ENCODE peak calls at places on chromosomes 12 and 14, in seven cellular contexts. N is epithelial cell of esophagus, T is thoracic aorta, O is cardiac fibroblast, F is fibroblast of lung, J is mammary epithelial cell, K is heart left ventricle. D is an unnamed sample.

GRCh38 chr12:66144796-66145754 is 14.5 kb upstream of the LLPH start:
- DNase-seq in J (peak; percentile 55), K (peak; percentile 32), O (peak; percentile 95), T (no peak), N (peak; percentile 86), F (peak; percentile 85), D (peak; percentile 43)

GRCh38 chr12:92625639-92626310 is 77.0 kb upstream of the PLEKHG7 start:
- DNase-seq in N (no peak), T (no peak), F (no peak), K (no peak), O (no peak), J (no peak), D (no peak)

GRCh38 chr14:101365329-101366158 is 195.8 kb upstream of the DIO3 start:
- DNase-seq in O (no peak), T (no peak), N (no peak), F (peak; percentile 3), K (no peak), J (no peak), D (no peak)

GRCh38 chr12:66044731-66045130 is 85.8 kb downstream of the LLPH start:
- DNase-seq in J (peak; percentile 38), O (peak; percentile 60), K (no peak), T (no peak), F (peak; percentile 52), N (peak; percentile 75), D (no peak)

GRCh38 chr14:69428289-69428998 is 30.0 kb downstream of the SLC39A9 start:
- DNase-seq in K (no peak), T (no peak), O (no peak), F (no peak), J (no peak), N (no peak), D (no peak)

GRCh38 chr12:77686760-77687159 is 143.9 kb upstream of the NAV3 start:
- DNase-seq in F (peak; percentile 63), T (no peak), K (no peak), O (peak; percentile 22), N (no peak), J (no peak), D (peak; percentile 24)

GRCh38 chr14:103897075-103897947 is 30.9 kb upstream of the TDRD9 start:
- DNase-seq in F (no peak), N (no peak), O (no peak), T (no peak), K (peak; percentile 49), J (no peak), D (no peak)

GRCh38 chr14:75469606-75470237 is 41.9 kb downstream of the JDP2 start:
- DNase-seq in T (no peak), K (no peak), J (no peak), N (no peak), F (no peak), O (no peak), D (no peak)

GRCh38 chr12:724194-724855 is 28.1 kb upstream of the WNK1 start:
- DNase-seq in T (no peak), J (peak; percentile 55), F (no peak), K (no peak), O (no peak), N (peak; percentile 87), D (no peak)

GRCh38 chr12:117662220-117662619 is 300.8 kb upstream of the NOS1 start:
- DNase-seq in J (no peak), F (no peak), T (no peak), O (no peak), K (no peak), N (no peak), D (no peak)

GRCh38 chr12:75986001-75986739 is 45.4 kb downstream of the PHLDA1 start:
- DNase-seq in J (no peak), N (no peak), F (no peak), O (no peak), K (no peak), T (no peak), D (no peak)

GRCh38 chr12:123657211-123657610 is 13.7 kb upstream of the TCTN2 start:
- DNase-seq in F (no peak), T (no peak), K (no peak), O (no peak), N (no peak), J (no peak), D (no peak)

GRCh38 chr12:107318804-107319535 is 225.6 kb upstream of the CRY1 start:
- DNase-seq in K (no peak), O (peak; percentile 37), F (peak; percentile 47), T (no peak), N (peak; percentile 63), J (peak; percentile 65), D (no peak)

GRCh38 chr14:40188006-40188405 is 755.8 kb upstream of the FBXO33 start:
- DNase-seq in O (no peak), T (no peak), K (no peak), F (no peak), N (peak; percentile 29), J (no peak), D (peak; percentile 6)

GRCh38 chr14:21505009-21505553 is 6.1 kb downstream of the METTL3 start:
- DNase-seq in F (no peak), J (no peak), N (no peak), T (no peak), O (no peak), K (no peak), D (no peak)

GRCh38 chr12:63802012-63802608 is 22.4 kb downstream of the RXYLT1 start:
- DNase-seq in O (peak; percentile 42), J (peak; percentile 13), T (no peak), N (peak; percentile 24), K (no peak), F (peak; percentile 48), D (peak; percentile 26)

GRCh38 chr12:48454675-48455074 is 17.7 kb upstream of the ANP32D start:
- DNase-seq in N (peak; percentile 62), K (no peak), F (no peak), J (peak; percentile 19), O (peak; percentile 65), T (no peak), D (no peak)

GRCh38 chr12:91923864-91924263 is 221.8 kb downstream of the BTG1 start:
- DNase-seq in T (no peak), J (no peak), O (no peak), N (no peak), K (no peak), F (no peak), D (no peak)

GRCh38 chr12:52528641-52529143 is 8.5 kb upstream of the KRT5 start:
- DNase-seq in K (no peak), T (no peak), J (no peak), O (no peak), N (no peak), F (no peak), D (no peak)

GRCh38 chr14:59997496-59997895 is 77.6 kb downstream of the LRRC9 start:
- DNase-seq in K (no peak), F (peak; percentile 17), J (no peak), N (peak; percentile 2), T (no peak), O (peak; percentile 3), D (no peak)

GRCh38 chr14:58398495-58398894 is 2.8 kb downstream of the TOMM20L start:
- DNase-seq in T (no peak), K (no peak), O (no peak), N (no peak), F (no peak), J (no peak), D (no peak)

GRCh38 chr12:98635657-98636323 is 8.8 kb downstream of the IKBIP start:
- DNase-seq in F (peak; percentile 47), J (peak; percentile 79), N (peak; percentile 89), K (no peak), O (peak; percentile 63), T (no peak), D (peak; percentile 73)

DNA sequence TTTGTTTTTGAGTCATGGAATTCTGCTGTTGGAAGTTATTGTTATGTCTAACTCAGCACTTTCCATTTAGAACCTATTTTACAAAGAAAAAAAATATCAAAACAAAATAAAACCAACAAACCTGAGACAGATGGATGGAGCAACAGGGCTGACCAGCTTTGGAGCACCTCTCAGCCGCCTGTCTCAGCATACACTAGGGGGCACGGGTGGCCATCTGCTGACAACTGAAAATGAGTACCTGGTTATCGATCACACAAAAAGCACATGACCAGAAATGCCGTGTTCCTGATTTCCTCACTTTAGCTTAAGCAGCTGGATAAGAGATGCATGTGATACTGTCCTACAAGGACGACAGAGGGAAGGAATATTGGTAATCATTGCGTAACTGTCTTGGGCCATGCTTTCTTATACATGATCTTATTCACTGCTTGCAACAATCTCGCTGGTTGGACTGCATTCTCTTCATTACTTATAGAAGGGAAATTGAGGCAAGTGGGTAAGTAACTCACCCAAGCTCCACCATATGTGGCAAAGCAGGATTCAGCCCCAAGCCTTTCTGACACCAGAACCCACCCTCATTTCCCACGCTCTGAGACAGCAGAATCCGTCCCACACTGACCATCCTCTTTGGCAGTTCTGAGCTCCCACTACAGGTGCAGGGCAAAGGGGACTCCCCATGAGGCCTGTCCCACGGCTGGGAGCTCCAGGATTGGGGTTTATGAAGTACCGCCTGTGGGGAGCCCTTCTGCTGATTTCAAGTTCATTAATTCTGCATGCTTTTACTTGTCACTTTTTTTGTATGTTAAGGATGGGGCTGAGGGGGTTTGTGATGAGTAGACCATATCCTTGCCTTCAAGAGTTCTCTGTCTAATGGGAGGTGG is 43.5 kb downstream of the C14orf132 start:
- DNase-seq in K (no peak), J (no peak), T (no peak), O (no peak), N (no peak), F (peak; percentile 39), D (no peak)
- TF ChIP-seq CTCF in K (no peak), J (no peak), T (no peak), O (no peak), N (no peak), F (no peak), D (no peak)

GRCh38 chr12:57521475-57522018 is 1.1 kb upstream of the MBD6 start:
- DNase-seq in J (no peak), F (peak; percentile 58), T (no peak), K (peak; percentile 50), O (peak; percentile 55), N (peak; percentile 60), D (no peak)
- H3K4me3 ChIP-seq in J (no peak overlapping the region), F (peak overlapping the region; percentile 68), T (peak overlapping the region; percentile 90), K (peak overlapping the region; percentile 73), O (no peak overlapping the region), N (no peak overlapping the region), D (peak overlapping the region; percentile 81)

GRCh38 chr12:54231236-54231635 is 42.5 kb upstream of the SMUG1 start:
- DNase-seq in F (no peak), O (no peak), J (no peak), K (no peak), N (no peak), T (no peak), D (no peak)

GRCh38 chr12:54228471-54228870 is 39.7 kb upstream of the SMUG1 start:
- DNase-seq in N (no peak), K (no peak), F (no peak), J (no peak), T (no peak), O (no peak), D (no peak)

GRCh38 chr12:54229624-54230212 is 40.9 kb upstream of the SMUG1 start:
- DNase-seq in N (peak; percentile 95), F (peak; percentile 96), J (peak; percentile 94), O (peak; percentile 91), T (no peak), K (no peak), D (peak; percentile 86)

GRCh38 chr12:54230555-54230954 is 41.8 kb upstream of the SMUG1 start:
- DNase-seq in K (no peak), O (no peak), N (no peak), J (no peak), F (no peak), T (no peak), D (no peak)

GRCh38 chr12:54232790-54233189 is 44.0 kb upstream of the SMUG1 start:
- DNase-seq in T (no peak), F (peak; percentile 47), N (no peak), O (peak; percentile 61), J (no peak), K (no peak), D (peak; percentile 28)
- TF ChIP-seq CTCF in T (peak; percentile 54), F (no peak), N (no peak), O (peak; percentile 26), J (peak; percentile 17), K (no peak), D (peak; percentile 30)

GRCh38 chr12:3493225-3494049 is 2.4 kb downstream of the PRMT8 start:
- DNase-seq in J (no peak), N (no peak), F (no peak), T (no peak), K (peak; percentile 35), O (no peak), D (no peak)
- H3K4me3 ChIP-seq in J (peak overlapping the region; percentile 64), N (no peak overlapping the region), F (no peak overlapping the region), T (no peak overlapping the region), K (peak overlapping the region; percentile 47), O (no peak overlapping the region), D (no peak overlapping the region)